ENCODE peak calls at places on chromosome 22, in six cellular contexts. F is K562; I is activated naive CD4-positive, alpha-beta T cell; J is EL; U is HCT116; W is ELR. Q is an unnamed sample.

GRCh38 chr22:30705710-30706651 is 11.3 kb downstream of the OSBP2 start:
- DNase-seq in F (no peak), I (no peak), J (peak), U (peak), W (peak), Q (no peak)

GRCh38 chr22:38872831-38873248 is 824 bp upstream of the CBX6 start:
- DNase-seq in F (peak), I (no peak), J (peak), U (no peak), W (peak), Q (no peak)

GRCh38 chr22:29078036-29078868 is 5.4 kb downstream of the KREMEN1 start:
- DNase-seq in F (no peak), I (no peak), J (no peak), U (no peak), W (no peak), Q (no peak)

GRCh38 chr22:39703890-39704658 is 133.5 kb downstream of the CACNA1I start:
- DNase-seq in F (no peak), I (no peak), J (no peak), U (no peak), W (no peak), Q (no peak)

GRCh38 chr22:39960791-39961746 is 872 bp downstream of the TMA7B start:
- DNase-seq in F (peak), I (no peak), J (peak), U (no peak), W (peak), Q (peak)

GRCh38 chr22:46233231-46233630 is 16.9 kb downstream of the CDPF1 start:
- DNase-seq in F (no peak), I (no peak), J (peak), U (no peak), W (peak), Q (no peak)

GRCh38 chr22:32847067-32847491 is 45.6 kb downstream of the TIMP3 start:
- DNase-seq in F (no peak), I (no peak), J (no peak), U (no peak), W (no peak), Q (no peak)

GRCh38 chr22:18144105-18144504 is 5.9 kb upstream of the USP18 start:
- DNase-seq in F (no peak), I (no peak), J (no peak), U (no peak), W (no peak), Q (no peak)

GRCh38 chr22:40557972-40558371 is 78.5 kb downstream of the MRTFA start:
- DNase-seq in F (no peak), I (no peak), J (no peak), U (no peak), W (no peak), Q (no peak)

Q was measured in RKO.